ENCODE peak calls at places on chromosomes 11 and 22, in five cellular contexts. One of them, this sample, is unnamed.

GRCh38 chr11:76648061-76648460 is 22.5 kb downstream of the LRRC32 start:
- DNase-seq in amygdala: no peak
- DNase-seq in Peyer's patch: peak; percentile 24
- DNase-seq in naive thymus-derived CD4-positive, alpha-beta T cell: no peak
- DNase-seq in Panc1: no peak
- DNase-seq in this sample: no peak

GRCh38 chr11:77088236-77089003 is 14.2 kb upstream of the OMP start:
- DNase-seq in amygdala: no peak
- DNase-seq in Peyer's patch: no peak
- DNase-seq in naive thymus-derived CD4-positive, alpha-beta T cell: no peak
- DNase-seq in Panc1: no peak
- DNase-seq in this sample: peak; percentile 2

GRCh38 chr11:63970902-63971301 is 3.5 kb upstream of the COX8A start:
- DNase-seq in amygdala: no peak
- DNase-seq in Peyer's patch: no peak
- DNase-seq in naive thymus-derived CD4-positive, alpha-beta T cell: no peak
- DNase-seq in Panc1: no peak
- DNase-seq in this sample: no peak

GRCh38 chr11:103077553-103077952 is 14.4 kb downstream of the DCUN1D5 start:
- DNase-seq in amygdala: no peak
- DNase-seq in Peyer's patch: no peak
- DNase-seq in naive thymus-derived CD4-positive, alpha-beta T cell: no peak
- DNase-seq in Panc1: no peak
- DNase-seq in this sample: no peak

GRCh38 chr11:405976-406795 is 8.6 kb downstream of the SIGIRR start:
- DNase-seq in amygdala: no peak
- DNase-seq in Peyer's patch: peak; percentile 58
- DNase-seq in naive thymus-derived CD4-positive, alpha-beta T cell: peak; percentile 11
- DNase-seq in Panc1: no peak
- DNase-seq in this sample: peak; percentile 64

GRCh38 chr22:49853981-49854791 is 542 bp downstream of the ZBED4 start:
- DNase-seq in amygdala: no peak
- DNase-seq in Peyer's patch: peak; percentile 67
- DNase-seq in naive thymus-derived CD4-positive, alpha-beta T cell: no peak
- DNase-seq in Panc1: no peak
- DNase-seq in this sample: peak; percentile 82

GRCh38 chr22:45905326-45905923 is 71.5 kb downstream of the WNT7B start:
- DNase-seq in amygdala: no peak
- DNase-seq in Peyer's patch: no peak
- DNase-seq in naive thymus-derived CD4-positive, alpha-beta T cell: no peak
- DNase-seq in Panc1: no peak
- DNase-seq in this sample: no peak

GRCh38 chr11:17508816-17509215 is 32.2 kb upstream of the ABCC8 start:
- DNase-seq in amygdala: no peak
- DNase-seq in Peyer's patch: no peak
- DNase-seq in naive thymus-derived CD4-positive, alpha-beta T cell: no peak
- DNase-seq in Panc1: no peak
- DNase-seq in this sample: no peak

GRCh38 chr11:76698321-76699043 is 27.9 kb upstream of the LRRC32 start:
- DNase-seq in amygdala: no peak
- DNase-seq in Peyer's patch: no peak
- DNase-seq in naive thymus-derived CD4-positive, alpha-beta T cell: no peak
- DNase-seq in Panc1: no peak
- DNase-seq in this sample: no peak

GRCh38 chr22:31625661-31626426 is 36.2 kb downstream of the PISD start:
- DNase-seq in amygdala: no peak
- DNase-seq in Peyer's patch: no peak
- DNase-seq in naive thymus-derived CD4-positive, alpha-beta T cell: no peak
- DNase-seq in Panc1: no peak
- DNase-seq in this sample: peak; percentile 94

GRCh38 chr22:46373166-46373565 is 37.7 kb downstream of the TRMU start:
- DNase-seq in amygdala: no peak
- DNase-seq in Peyer's patch: no peak
- DNase-seq in naive thymus-derived CD4-positive, alpha-beta T cell: no peak
- DNase-seq in Panc1: no peak
- DNase-seq in this sample: no peak

GRCh38 chr11:2101171-2101675 is 38.0 kb downstream of the IGF2 start:
- DNase-seq in amygdala: no peak
- DNase-seq in Peyer's patch: no peak
- DNase-seq in naive thymus-derived CD4-positive, alpha-beta T cell: no peak
- DNase-seq in Panc1: no peak
- DNase-seq in this sample: peak; percentile 66

GRCh38 chr11:114079406-114080072 is 20.0 kb downstream of the ZBTB16 start:
- DNase-seq in amygdala: no peak
- DNase-seq in Peyer's patch: no peak
- DNase-seq in naive thymus-derived CD4-positive, alpha-beta T cell: no peak
- DNase-seq in Panc1: no peak
- DNase-seq in this sample: no peak

GRCh38 chr22:46864314-46865051 is 102.0 kb downstream of the TBC1D22A start:
- DNase-seq in amygdala: no peak
- DNase-seq in Peyer's patch: no peak
- DNase-seq in naive thymus-derived CD4-positive, alpha-beta T cell: no peak
- DNase-seq in Panc1: no peak
- DNase-seq in this sample: no peak

This sample was measured in posterior cingulate gyrus.